ENCODE peak calls at places on chromosomes 11 and 22, in seven cellular contexts. D is mesendoderm, W is H9, N is IMR-90, E is mesenchymal stem cell, X is H1, K is trophoblast cell. P is an unnamed sample.
A peak's percentile ranks its signal among the peaks of the same experiment; 100 is the strongest.

GRCh38 chr22:27581688-27582087 is 219.9 kb downstream of the MN1 start:
- DNase-seq in N (peak; percentile 17), W (no peak), K (no peak), X (no peak), E (no peak), D (no peak), P (no peak)

GRCh38 chr11:119447664-119448242 is 24.8 kb upstream of the THY1 start:
- DNase-seq in X (no peak), D (no peak), N (no peak), E (no peak), W (no peak), K (no peak), P (no peak)

GRCh38 chr22:37189011-37189466 is 992 bp upstream of the C1QTNF6 start:
- DNase-seq in X (no peak), E (peak; percentile 51), N (no peak), K (peak; percentile 93), W (no peak), D (peak; percentile 97), P (no peak)

GRCh38 chr11:69862331-69862761 is 43.1 kb upstream of the FGF3 start:
- DNase-seq in N (no peak), W (no peak), X (no peak), E (no peak), K (no peak), D (no peak), P (no peak)

GRCh38 chr11:8905528-8906165 is 5.3 kb upstream of the AKIP1 start:
- DNase-seq in K (peak; percentile 58), W (no peak), N (peak; percentile 83), E (peak; percentile 41), X (no peak), D (no peak), P (no peak)

GRCh38 chr11:64124147-64124546 is 41.8 kb downstream of the MACROD1 start:
- DNase-seq in K (peak; percentile 62), W (no peak), X (no peak), E (peak; percentile 11), N (no peak), D (no peak), P (no peak)

GRCh38 chr11:66981976-66982578 is 7.0 kb downstream of the C11orf86 start:
- DNase-seq in K (peak; percentile 31), D (no peak), E (peak; percentile 92), N (peak; percentile 91), W (no peak), X (no peak), P (no peak)

GRCh38 chr11:9053631-9054030 is 37.8 kb downstream of the SCUBE2 start:
- DNase-seq in K (no peak), D (no peak), W (no peak), E (peak; percentile 60), N (peak; percentile 73), X (no peak), P (no peak)

GRCh38 chr11:2576536-2576935 is 123.3 kb downstream of the KCNQ1OT1 start:
- DNase-seq in W (peak; percentile 15), X (no peak), N (no peak), E (no peak), D (no peak), K (no peak), P (no peak)

GRCh38 chr11:64879226-64879900 is 942 bp upstream of the EHD1 start:
- DNase-seq in W (no peak), D (no peak), K (peak; percentile 39), E (peak; percentile 47), X (no peak), N (no peak), P (no peak)

GRCh38 chr22:29782061-29782845 is 15.1 kb downstream of the UQCR10 start:
- DNase-seq in E (no peak), X (no peak), N (peak; percentile 46), D (no peak), K (no peak), W (no peak), P (no peak)

GRCh38 chr11:2669926-2670469 is 29.8 kb downstream of the KCNQ1OT1 start:
- DNase-seq in X (no peak), W (peak; percentile 17), N (no peak), D (no peak), K (no peak), E (no peak), P (no peak)

GRCh38 chr11:62055970-62056369 is 67.8 kb upstream of the INCENP start:
- DNase-seq in D (peak; percentile 95), N (no peak), W (no peak), K (no peak), E (no peak), X (no peak), P (no peak)
- H4K8ac ChIP-seq in D (no peak overlapping the region), N (no peak overlapping the region), W (no peak overlapping the region), K (no peak overlapping the region), E (no peak overlapping the region), X (no peak overlapping the region), P (no peak overlapping the region)

GRCh38 chr11:111637885-111638284 is 35.6 kb downstream of the SIK2 start:
- DNase-seq in D (no peak), E (no peak), X (no peak), K (peak; percentile 31), N (no peak), W (no peak), P (no peak)

GRCh38 chr11:111641339-111642015 is 39.2 kb downstream of the SIK2 start:
- DNase-seq in N (no peak), E (no peak), K (no peak), W (no peak), D (no peak), X (no peak), P (no peak)

GRCh38 chr11:111642521-111642920 is 40.3 kb downstream of the SIK2 start:
- DNase-seq in N (no peak), E (no peak), X (no peak), D (no peak), W (no peak), K (no peak), P (no peak)

GRCh38 chr11:111635706-111636045 is 33.4 kb downstream of the SIK2 start:
- DNase-seq in E (no peak), K (no peak), W (no peak), X (no peak), N (peak; percentile 67), D (no peak), P (no peak)

GRCh38 chr11:111639226-111639925 is 37.1 kb downstream of the SIK2 start:
- DNase-seq in N (no peak), X (no peak), E (no peak), W (no peak), D (peak; percentile 67), K (peak; percentile 84), P (no peak)
- H4K8ac ChIP-seq in N (no peak overlapping the region), X (no peak overlapping the region), E (no peak overlapping the region), W (no peak overlapping the region), D (no peak overlapping the region), K (no peak overlapping the region), P (no peak overlapping the region)

DNA sequence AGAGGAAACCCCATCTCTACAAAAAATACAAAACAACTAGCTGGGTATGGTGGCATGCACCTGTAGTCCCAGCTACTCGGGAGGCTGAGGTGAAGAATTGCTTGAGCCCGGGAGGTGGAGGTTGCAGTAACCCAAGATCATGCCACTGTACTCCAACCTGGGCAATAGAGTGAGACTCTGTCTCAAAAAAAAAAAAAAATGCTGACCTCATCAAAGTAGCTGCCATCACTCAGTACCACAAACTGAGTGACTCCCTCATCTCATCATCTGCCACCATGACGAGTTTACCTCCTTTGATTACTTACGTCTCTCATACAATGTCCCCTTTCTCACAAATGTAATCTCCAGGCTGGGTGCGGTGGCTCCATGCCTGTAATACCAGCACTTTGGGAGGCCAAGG is 117.2 kb upstream of the CLPB start:
- DNase-seq in K (no peak), E (no peak), X (no peak), N (no peak), D (no peak), W (no peak), P (no peak)
- H4K8ac ChIP-seq in K (no peak overlapping the region), E (no peak overlapping the region), X (no peak overlapping the region), N (no peak overlapping the region), D (no peak overlapping the region), W (no peak overlapping the region), P (no peak overlapping the region)

DNA sequence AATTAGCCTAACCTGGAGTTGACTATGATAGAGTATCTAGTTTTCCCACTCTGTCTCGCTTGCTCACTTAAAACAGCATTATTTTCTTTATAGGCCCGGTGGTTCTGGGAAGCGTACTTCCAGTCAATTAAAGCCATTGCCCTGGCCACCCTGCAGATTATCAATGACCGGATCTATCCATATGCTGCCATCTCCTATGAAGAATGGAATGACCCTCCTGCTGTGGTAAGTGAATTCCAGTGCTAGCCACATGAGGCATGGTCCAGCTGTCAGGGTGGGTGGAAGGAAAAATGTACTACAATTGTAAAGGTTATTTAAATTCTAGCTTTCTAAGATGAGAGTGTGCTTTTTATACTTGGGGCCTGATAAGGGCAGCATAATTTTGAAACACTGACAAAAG is 76.0 kb downstream of the EXT2 start:
- DNase-seq in K (no peak), E (no peak), X (no peak), D (peak; percentile 48), N (no peak), W (no peak), P (no peak)
- H4K8ac ChIP-seq in K (no peak overlapping the region), E (no peak overlapping the region), X (no peak overlapping the region), D (no peak overlapping the region), N (no peak overlapping the region), W (no peak overlapping the region), P (no peak overlapping the region)

DNA sequence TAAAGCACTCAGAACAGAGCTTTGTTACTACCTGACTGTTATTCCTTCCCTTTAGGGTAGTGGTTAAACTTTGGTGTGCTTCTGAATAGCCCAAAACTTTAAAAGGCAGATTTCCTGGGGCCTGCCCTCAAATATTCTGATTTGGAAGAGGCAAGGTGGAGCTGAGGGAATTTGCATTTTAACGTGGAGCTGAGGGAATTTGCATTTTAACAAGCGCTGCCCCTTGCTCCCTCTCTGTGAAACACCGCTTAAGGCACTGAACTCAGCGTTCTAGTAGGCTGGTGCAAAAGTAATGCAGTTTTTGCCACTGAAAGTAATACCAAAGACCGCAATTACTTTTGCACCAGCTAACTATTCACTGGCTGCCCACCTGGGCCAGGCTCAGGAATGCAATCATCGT is 35.0 kb downstream of the TPST2 start:
- DNase-seq in K (no peak), E (no peak), W (peak; percentile 66), D (peak; percentile 53), X (peak; percentile 46), N (no peak), P (no peak)
- H4K8ac ChIP-seq in K (no peak overlapping the region), E (no peak overlapping the region), W (no peak overlapping the region), D (no peak overlapping the region), X (no peak overlapping the region), N (no peak overlapping the region), P (no peak overlapping the region)

GRCh38 chr11:128303383-128303782 is 284.0 kb downstream of the ETS1 start:
- DNase-seq in K (no peak), N (no peak), D (peak; percentile 19), X (no peak), W (no peak), E (no peak), P (no peak)
- H4K8ac ChIP-seq in K (no peak overlapping the region), N (no peak overlapping the region), D (no peak overlapping the region), X (no peak overlapping the region), W (no peak overlapping the region), E (no peak overlapping the region), P (no peak overlapping the region)

DNA sequence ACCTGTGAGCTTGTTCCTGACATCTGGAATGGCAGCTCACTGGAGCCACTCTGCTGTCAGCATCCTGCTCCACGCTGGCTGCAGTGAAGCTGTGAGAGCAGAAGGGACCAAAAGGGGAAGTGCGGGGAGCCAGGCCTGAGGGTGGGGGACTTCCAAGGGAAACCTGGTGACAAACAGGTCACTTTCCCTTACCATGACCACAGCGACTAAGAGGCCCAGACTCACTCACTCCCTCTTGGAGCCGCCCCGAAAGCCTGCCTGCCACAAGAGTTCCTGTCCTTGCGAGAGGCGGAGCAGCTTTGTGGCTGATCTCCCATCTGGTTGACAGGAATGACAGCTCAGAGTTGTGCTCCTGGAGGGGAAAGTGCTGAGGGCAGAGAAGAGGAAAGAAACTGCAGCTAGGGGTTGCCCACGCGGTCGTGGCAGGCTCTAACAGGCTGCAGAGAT is 183.8 kb upstream of the NTM start:
- DNase-seq in X (no peak), N (no peak), K (no peak), E (no peak), W (peak; percentile 56), D (peak; percentile 74), P (no peak)
- H4K8ac ChIP-seq in X (no peak overlapping the region), N (no peak overlapping the region), K (no peak overlapping the region), E (no peak overlapping the region), W (no peak overlapping the region), D (no peak overlapping the region), P (no peak overlapping the region)